ENCODE peak calls at places on chromosomes 5 and 9, in ten cellular contexts. L is posterior cingulate gyrus; A is activated CD8-positive, alpha-beta T cell treated with anti-CD3 and anti-CD28 coated beads for 36 hours; O is GM04503; D is BJ; C is stimulated activated CD8-positive, alpha-beta memory T cell treated with anti-CD3 and anti-CD28 coated beads, Interleukin-12 subunit alpha, Interleukin-12 subunit beta, amount 100 ng/mL, for 1 hour; J is activated T-cell treated with anti-CD3 and anti-CD28 coated beads, Interleukin-2, amount 50 U/mL, for 72 hours; S is osteoblast; Z is left cardiac atrium; G is NCI-H1105 treated with DMSO at 0.1 percent for 48 hours. I is an unnamed sample.

GRCh38 chr5:178221203-178221771 is 11.3 kb downstream of the PHYKPL start:
- DNase-seq in L (no peak), A (no peak), O (no peak), D (no peak), C (no peak), J (no peak), S (peak; percentile 38), Z (no peak), G (no peak), I (no peak)

GRCh38 chr5:61809651-61810050 is 477.6 kb downstream of the ZSWIM6 start:
- DNase-seq in L (no peak), A (no peak), O (no peak), D (no peak), C (no peak), J (no peak), S (peak; percentile 59), Z (no peak), G (peak; percentile 86), I (no peak)

GRCh38 chr5:55570026-55570425 is 35.3 kb upstream of the PLPP1 start:
- DNase-seq in L (no peak), A (no peak), O (peak; percentile 51), D (peak; percentile 19), C (no peak), J (no peak), S (peak; percentile 82), Z (no peak), G (no peak), I (no peak)

GRCh38 chr5:98308231-98308630 is 465.2 kb upstream of the RGMB start:
- DNase-seq in L (no peak), A (no peak), O (no peak), D (no peak), C (no peak), J (no peak), S (no peak), Z (no peak), G (no peak), I (no peak)

GRCh38 chr5:35324201-35324600 is 93.9 kb upstream of the PRLR start:
- DNase-seq in L (peak; percentile 56), A (no peak), O (no peak), D (no peak), C (no peak), J (no peak), S (no peak), Z (no peak), G (no peak), I (no peak)

GRCh38 chr9:33795819-33796218 is 458 bp downstream of the PRSS3 start:
- DNase-seq in L (no peak), A (no peak), O (no peak), D (no peak), C (no peak), J (no peak), S (no peak), Z (no peak), G (peak; percentile 11), I (no peak)

GRCh38 chr5:172437445-172438303 is 16.7 kb downstream of the SH3PXD2B start:
- DNase-seq in L (no peak), A (no peak), O (no peak), D (peak; percentile 28), C (no peak), J (no peak), S (peak; percentile 93), Z (peak; percentile 88), G (peak; percentile 96), I (no peak)

GRCh38 chr5:95446560-95447221 is 55.5 kb downstream of the FAM81B start:
- DNase-seq in L (no peak), A (no peak), O (no peak), D (no peak), C (no peak), J (no peak), S (no peak), Z (no peak), G (no peak), I (no peak)

GRCh38 chr9:84493284-84493947 is 152.9 kb upstream of the SLC28A3 start:
- DNase-seq in L (no peak), A (no peak), O (no peak), D (no peak), C (no peak), J (no peak), S (no peak), Z (no peak), G (peak; percentile 39), I (no peak)

GRCh38 chr9:120331913-120332312 is 248.1 kb downstream of the CDK5RAP2 start:
- DNase-seq in L (no peak), A (no peak), O (no peak), D (no peak), C (no peak), J (no peak), S (peak; percentile 87), Z (no peak), G (no peak), I (no peak)

GRCh38 chr9:131815971-131816873 is 76.3 kb upstream of the RAPGEF1 start:
- DNase-seq in L (peak; percentile 76), A (no peak), O (no peak), D (no peak), C (no peak), J (no peak), S (peak; percentile 85), Z (no peak), G (peak; percentile 76), I (no peak)

GRCh38 chr5:154871732-154872131 is 13.3 kb downstream of the CNOT8 start:
- DNase-seq in L (no peak), A (no peak), O (no peak), D (no peak), C (no peak), J (no peak), S (peak; percentile 26), Z (no peak), G (no peak), I (no peak)

GRCh38 chr9:81666123-81666522 is 23.2 kb downstream of the TLE1 start:
- DNase-seq in L (no peak), A (no peak), O (no peak), D (no peak), C (no peak), J (no peak), S (no peak), Z (no peak), G (no peak), I (no peak)

GRCh38 chr5:2066373-2066772 is 183.6 kb upstream of the IRX4 start:
- DNase-seq in L (peak; percentile 80), A (no peak), O (no peak), D (no peak), C (no peak), J (no peak), S (no peak), Z (no peak), G (no peak), I (no peak)

I was measured in H54.